ENCODE peak calls at places on chromosomes 11 and 22, in eight cellular contexts. E, N, L, J, C, A, K and T are unnamed samples.

GRCh38 chr11:119663279-119663678 is 65.7 kb downstream of the NECTIN1 start:
- DNase-seq in E (no peak), N (no peak), L (no peak), J (peak; percentile 61), C (no peak), A (no peak), K (no peak), T (no peak)

GRCh38 chr11:91295591-91295990 is 929.0 kb upstream of the FAT3 start:
- DNase-seq in E (no peak), N (no peak), L (no peak), J (peak; percentile 6), C (no peak), A (no peak), K (peak; percentile 33), T (no peak)

GRCh38 chr22:45163074-45163416 is 680 bp upstream of the NUP50 start:
- DNase-seq in E (no peak), N (no peak), L (no peak), J (peak; percentile 66), C (peak; percentile 27), A (no peak), K (peak; percentile 53), T (no peak)

GRCh38 chr11:67495234-67496005 is 9.7 kb downstream of the PITPNM1 start:
- DNase-seq in E (no peak), N (no peak), L (no peak), J (no peak), C (no peak), A (no peak), K (no peak), T (no peak)

GRCh38 chr22:35633520-35633919 is 14.7 kb upstream of the APOL6 start:
- DNase-seq in E (no peak), N (no peak), L (no peak), J (no peak), C (no peak), A (no peak), K (no peak), T (no peak)

GRCh38 chr11:130571947-130572584 is 123.6 kb downstream of the ADAMTS15 start:
- DNase-seq in E (no peak), N (no peak), L (no peak), J (no peak), C (no peak), A (no peak), K (no peak), T (no peak)

GRCh38 chr22:25141994-25142620 is 57.6 kb upstream of the CRYBB3 start:
- DNase-seq in E (no peak), N (no peak), L (no peak), J (peak; percentile 83), C (no peak), A (no peak), K (no peak), T (no peak)

GRCh38 chr22:37197451-37198289 is 9.6 kb upstream of the C1QTNF6 start:
- DNase-seq in E (no peak), N (no peak), L (peak; percentile 92), J (peak; percentile 87), C (no peak), A (no peak), K (no peak), T (peak; percentile 74)

GRCh38 chr11:130121430-130121978 is 38.1 kb upstream of the ST14 start:
- DNase-seq in E (no peak), N (no peak), L (peak; percentile 29), J (no peak), C (no peak), A (no peak), K (peak; percentile 79), T (no peak)

GRCh38 chr11:102868359-102868758 is 6.4 kb downstream of the MMP12 start:
- DNase-seq in E (no peak), N (no peak), L (no peak), J (no peak), C (no peak), A (no peak), K (no peak), T (no peak)

GRCh38 chr11:133403900-133404299 is 128.4 kb downstream of the OPCML start:
- DNase-seq in E (no peak), N (no peak), L (no peak), J (peak; percentile 62), C (peak; percentile 8), A (no peak), K (no peak), T (no peak)

GRCh38 chr11:126477526-126478275 is 122.2 kb downstream of the ST3GAL4 start:
- DNase-seq in E (no peak), N (no peak), L (no peak), J (no peak), C (no peak), A (no peak), K (no peak), T (no peak)

GRCh38 chr22:29838599-29838956 is 504 bp upstream of the ASCC2 start:
- DNase-seq in E (no peak), N (no peak), L (no peak), J (no peak), C (no peak), A (no peak), K (no peak), T (no peak)
- H3K4me3 ChIP-seq in E (peak overlapping the region; percentile 74), N (peak overlapping the region; percentile 96), L (peak overlapping the region; percentile 93), J (no peak overlapping the region), C (peak overlapping the region; percentile 96), A (peak overlapping the region; percentile 76), K (peak overlapping the region; percentile 93), T (peak overlapping the region; percentile 90)

GRCh38 chr11:10263929-10264328 is 30.1 kb downstream of the SBF2 start:
- DNase-seq in E (no peak), N (no peak), L (no peak), J (peak; percentile 68), C (no peak), A (no peak), K (peak; percentile 17), T (no peak)

GRCh38 chr11:10261821-10262220 is 32.2 kb downstream of the SBF2 start:
- DNase-seq in E (no peak), N (no peak), L (no peak), J (no peak), C (no peak), A (no peak), K (peak; percentile 17), T (no peak)

GRCh38 chr11:10267821-10268220 is 26.2 kb downstream of the SBF2 start:
- DNase-seq in E (no peak), N (no peak), L (no peak), J (no peak), C (no peak), A (no peak), K (no peak), T (no peak)

GRCh38 chr11:10268746-10269487 is 25.1 kb downstream of the SBF2 start:
- DNase-seq in E (no peak), N (no peak), L (no peak), J (no peak), C (no peak), A (no peak), K (peak; percentile 5), T (no peak)

GRCh38 chr11:10265936-10266335 is 28.1 kb downstream of the SBF2 start:
- DNase-seq in E (no peak), N (no peak), L (no peak), J (no peak), C (no peak), A (no peak), K (no peak), T (no peak)
- H3K27ac ChIP-seq in E (no peak overlapping the region), N (no peak overlapping the region), L (no peak overlapping the region), J (no peak overlapping the region), C (no peak overlapping the region), A (no peak overlapping the region), K (no peak overlapping the region), T (no peak overlapping the region)

DNA sequence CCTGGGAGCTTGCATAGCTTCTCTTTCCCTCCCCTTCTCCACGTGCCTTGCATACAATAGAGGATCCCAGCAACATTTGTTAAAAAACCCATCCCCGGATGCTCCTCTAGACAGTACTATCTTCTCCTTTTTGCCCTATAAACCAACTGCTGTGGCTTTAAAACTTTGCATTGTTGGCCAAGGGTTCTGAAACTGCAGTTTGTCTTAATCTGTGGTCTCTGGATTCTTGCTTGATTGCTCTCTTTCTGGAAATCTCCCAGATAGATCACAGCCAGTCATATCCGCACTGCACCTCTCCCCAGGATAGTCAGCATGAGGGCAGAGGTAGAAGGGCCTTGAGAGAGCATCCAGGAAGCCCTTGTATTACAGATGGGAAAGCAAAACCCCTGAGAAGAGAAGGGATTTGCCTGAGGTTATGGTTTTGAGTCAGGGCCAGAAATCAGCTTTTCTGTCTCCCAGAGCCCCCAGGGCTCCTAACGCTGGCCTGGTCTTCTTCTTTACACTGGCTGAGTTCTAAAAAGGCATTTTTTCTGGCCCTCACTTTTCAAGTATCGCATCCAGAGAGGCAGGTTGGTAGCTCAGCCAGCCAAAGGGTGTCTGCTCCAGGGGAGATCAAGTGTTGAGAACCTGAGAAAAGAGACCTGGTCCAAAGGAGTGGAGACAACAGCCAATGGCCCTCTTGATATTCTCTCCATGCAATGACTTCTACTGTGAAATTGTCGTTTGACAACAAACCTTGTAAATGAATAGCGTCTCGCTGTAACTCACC is 70.6 kb downstream of the ADM start:
- DNase-seq in E (no peak), N (no peak), L (no peak), J (peak; percentile 30), C (no peak), A (no peak), K (peak; percentile 67), T (no peak)
- H3K4me1 ChIP-seq in E (no peaks in the 10 kb centered on the region), N (no peaks in the 10 kb centered on the region), L (peaks cover 13% of the 10 kb centered on the region), J (no peaks in the 10 kb centered on the region), C (no peaks in the 10 kb centered on the region), A (no peaks in the 10 kb centered on the region), K (peaks cover 37% of the 10 kb centered on the region), T (no peaks in the 10 kb centered on the region)

GRCh38 chr11:110092577-110093406 is at the start of gene ZC3H12C:
- DNase-seq in E (peak; percentile 87), N (peak; percentile 28), L (peak; percentile 77), J (peak; percentile 95), C (peak; percentile 82), A (no peak), K (peak; percentile 93), T (peak; percentile 83)
- H3K4me3 ChIP-seq in E (peak within 1 kb of the TSS; percentile 71), N (peak within 1 kb of the TSS; percentile 65), L (peak within 1 kb of the TSS; percentile 69), J (peak within 1 kb of the TSS; percentile 57), C (peak within 1 kb of the TSS; percentile 64), A (no peak within 1 kb of the TSS), K (peak within 1 kb of the TSS; percentile 69), T (peak within 1 kb of the TSS; percentile 79)

DNA sequence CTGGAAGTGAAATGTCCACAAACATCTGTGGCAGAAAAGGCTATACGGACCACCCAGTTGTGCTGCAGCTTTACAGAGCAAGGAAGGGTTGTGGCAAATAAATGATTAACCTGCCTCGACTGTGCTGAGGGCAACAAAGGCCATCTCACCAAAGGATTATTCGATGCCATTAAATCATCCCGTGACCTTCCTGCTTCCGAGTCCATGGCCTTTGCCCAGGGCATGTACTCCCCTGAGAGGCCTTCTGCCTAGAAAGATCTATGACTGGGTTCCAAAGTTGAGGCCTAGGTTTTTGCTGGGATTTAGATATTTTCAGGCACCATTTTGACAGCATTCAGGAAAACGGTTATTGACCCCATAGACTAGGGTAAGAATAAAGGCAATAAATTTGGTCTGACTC is 9.2 kb downstream of the CDPF1 start:
- DNase-seq in E (no peak), N (no peak), L (no peak), J (no peak), C (no peak), A (no peak), K (no peak), T (no peak)
- H3K27ac ChIP-seq in E (peak overlapping the region; percentile 60), N (peak overlapping the region; percentile 56), L (no peak overlapping the region), J (no peak overlapping the region), C (no peak overlapping the region), A (no peak overlapping the region), K (no peak overlapping the region), T (no peak overlapping the region)